ENCODE peak calls at places on chromosomes 13 and 19, in eight cellular contexts. S is astrocyte of the cerebellum, O is thoracic aorta, W is endodermal cell, M is tibial artery, V is uterus, I is left lung, N is WERI-Rb-1. B is an unnamed sample.

GRCh38 chr19:41339936-41340335 is 13.8 kb downstream of the TGFB1 start:
- DNase-seq in S (no peak), O (no peak), W (no peak), M (no peak), V (no peak), I (no peak), N (no peak), B (peak)

GRCh38 chr19:55646889-55647731 is 902 bp upstream of the CCDC106 start:
- DNase-seq in S (no peak), O (no peak), W (no peak), M (no peak), V (no peak), I (peak), N (no peak), B (no peak)

GRCh38 chr13:112687836-112688559 is 1.8 kb upstream of the ATP11A start:
- DNase-seq in S (no peak), O (no peak), W (peak), M (no peak), V (no peak), I (no peak), N (no peak), B (no peak)

GRCh38 chr19:45455707-45456499 is 11.9 kb upstream of the FOSB start:
- DNase-seq in S (peak), O (peak), W (peak), M (peak), V (peak), I (peak), N (peak), B (peak)

GRCh38 chr19:40717880-40718773 is 1.2 kb downstream of the ITPKC start:
- DNase-seq in S (no peak), O (no peak), W (peak), M (peak), V (peak), I (peak), N (peak), B (peak)

GRCh38 chr13:68170961-68171360 is 940.8 kb upstream of the PCDH9 start:
- DNase-seq in S (no peak), O (no peak), W (no peak), M (no peak), V (no peak), I (peak), N (no peak), B (no peak)

GRCh38 chr19:35750167-35750566 is 1.8 kb downstream of the LIN37 start:
- DNase-seq in S (no peak), O (no peak), W (no peak), M (no peak), V (no peak), I (no peak), N (no peak), B (no peak)

GRCh38 chr13:32086791-32087441 is 55.3 kb downstream of the FRY start:
- DNase-seq in S (no peak), O (no peak), W (no peak), M (no peak), V (peak), I (no peak), N (peak), B (no peak)

GRCh38 chr13:30463820-30464495 is 1.8 kb downstream of the HMGB1 start:
- DNase-seq in S (no peak), O (no peak), W (peak), M (peak), V (peak), I (peak), N (no peak), B (peak)

GRCh38 chr19:10091892-10092641 is 6.0 kb downstream of the SHFL start:
- DNase-seq in S (no peak), O (no peak), W (no peak), M (no peak), V (no peak), I (no peak), N (no peak), B (no peak)

GRCh38 chr19:54253331-54254194 is 3.5 kb downstream of the LILRB5 start:
- DNase-seq in S (no peak), O (no peak), W (peak), M (no peak), V (no peak), I (no peak), N (no peak), B (no peak)

GRCh38 chr13:37068962-37069361 is 9.5 kb upstream of the SUPT20H start:
- DNase-seq in S (no peak), O (no peak), W (no peak), M (no peak), V (no peak), I (no peak), N (no peak), B (peak)

GRCh38 chr13:33496336-33496735 is 210.8 kb upstream of the STARD13 start:
- DNase-seq in S (no peak), O (no peak), W (no peak), M (no peak), V (no peak), I (no peak), N (no peak), B (no peak)

GRCh38 chr13:99384468-99384867 is 77.3 kb upstream of the GPR183 start:
- DNase-seq in S (no peak), O (no peak), W (peak), M (no peak), V (no peak), I (no peak), N (no peak), B (no peak)

GRCh38 chr19:58196911-58197616 is 14.2 kb downstream of the ZNF274 start:
- DNase-seq in S (no peak), O (no peak), W (no peak), M (no peak), V (no peak), I (no peak), N (no peak), B (no peak)

GRCh38 chr19:5503598-5503997 is 48.4 kb downstream of the ZNRF4 start:
- DNase-seq in S (no peak), O (no peak), W (peak), M (no peak), V (no peak), I (no peak), N (no peak), B (no peak)
- TF ChIP-seq CTCF in S (no peak), O (no peak), W (no peak), M (no peak), V (no peak), I (no peak), N (peak), B (no peak)

GRCh38 chr19:19169236-19170052 is 619 bp downstream of the MEF2B start:
- DNase-seq in S (no peak), O (no peak), W (no peak), M (no peak), V (no peak), I (no peak), N (no peak), B (no peak)

GRCh38 chr19:19171110-19171672 is 1.1 kb upstream of the MEF2B start:
- DNase-seq in S (no peak), O (no peak), W (no peak), M (no peak), V (no peak), I (no peak), N (no peak), B (no peak)

GRCh38 chr19:19171821-19172532 is 1.9 kb upstream of the MEF2B start:
- DNase-seq in S (no peak), O (no peak), W (no peak), M (no peak), V (no peak), I (no peak), N (no peak), B (peak)

GRCh38 chr19:19167612-19168011 is 2.5 kb downstream of the MEF2B start:
- DNase-seq in S (no peak), O (no peak), W (no peak), M (no peak), V (no peak), I (no peak), N (no peak), B (no peak)

GRCh38 chr19:19170053-19170945 is at the start of gene MEF2B:
- DNase-seq in S (no peak), O (no peak), W (peak), M (peak), V (no peak), I (peak), N (peak), B (peak)
- H3K4me3 ChIP-seq in S (no peak), O (peak), W (no peak), M (peak), V (no peak), I (peak), N (peak), B (no peak)

DNA sequence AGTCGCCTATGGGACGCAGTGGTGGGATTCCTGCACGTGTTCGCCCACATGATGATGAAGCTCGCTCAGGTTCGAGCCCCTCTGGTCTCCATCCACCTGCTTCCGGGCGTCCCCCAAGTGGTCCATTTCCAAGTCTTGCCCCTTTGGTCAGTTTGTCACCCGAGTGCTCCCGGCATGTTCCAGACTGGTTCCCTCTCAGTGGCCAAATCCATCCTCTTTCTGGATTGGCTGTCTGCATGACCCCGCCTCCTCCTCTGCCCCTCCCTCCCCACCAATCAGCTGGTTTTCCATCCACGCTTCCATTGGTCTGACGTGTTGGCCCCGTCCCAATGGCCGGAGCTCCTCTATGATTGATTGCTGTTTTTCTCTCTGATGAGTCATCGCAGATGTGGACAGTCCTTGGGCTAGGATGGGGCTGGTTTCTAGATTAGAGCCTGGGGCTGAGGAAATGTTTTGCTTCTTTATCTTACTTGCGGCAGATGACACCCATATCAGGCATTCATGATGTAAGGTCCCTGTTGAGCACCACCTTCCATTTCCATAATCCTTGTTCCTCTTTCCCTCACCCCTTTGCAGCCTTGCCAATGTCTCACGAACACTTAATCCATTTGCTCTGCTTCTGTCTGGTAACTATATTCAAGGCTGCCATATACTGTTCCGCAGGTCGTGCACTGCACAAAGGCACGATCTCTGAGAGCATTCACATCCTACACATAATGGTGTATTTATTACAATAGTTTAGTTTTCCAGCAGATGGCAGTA is 73.8 kb downstream of the MAP4K1 start:
- DNase-seq in S (peak), O (peak), W (peak), M (peak), V (peak), I (peak), N (peak), B (peak)
- TF ChIP-seq CTCF in S (peak), O (peak), W (no peak), M (peak), V (no peak), I (no peak), N (peak), B (peak)

DNA sequence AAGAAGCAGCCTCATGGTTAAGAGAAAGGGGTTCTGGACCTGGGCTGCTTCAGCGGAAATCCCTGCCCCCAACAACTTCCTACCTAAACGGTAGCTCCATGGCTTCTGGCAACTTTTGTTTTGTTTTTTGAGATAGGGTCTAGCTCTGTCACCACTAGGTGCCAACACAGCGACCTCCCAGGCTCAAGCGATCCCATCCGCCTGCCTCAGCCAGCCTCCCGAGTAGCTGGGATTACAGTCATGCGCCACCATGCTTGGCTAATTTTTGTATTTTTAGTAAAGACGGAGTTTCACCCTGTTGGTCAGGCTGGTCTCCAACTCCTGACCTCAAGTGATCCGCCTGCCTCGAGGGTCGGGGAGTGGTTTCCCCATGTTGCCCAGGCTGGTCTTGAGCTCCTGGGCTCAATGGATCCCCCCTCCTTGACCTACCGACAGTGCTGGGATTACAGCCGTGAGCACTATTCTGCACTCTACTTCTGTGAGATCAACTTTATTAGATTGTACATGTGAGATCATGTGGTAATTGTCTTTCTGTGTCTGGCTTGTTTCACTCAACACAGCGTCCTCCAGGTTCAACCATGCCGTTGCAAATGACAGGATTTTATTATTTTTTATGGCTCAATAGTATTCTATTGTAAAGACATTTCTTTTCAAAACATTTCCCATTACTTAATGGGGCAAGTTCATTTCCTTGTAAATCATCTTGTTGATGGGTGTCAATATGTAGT is 1.3 kb upstream of the OBI1 start:
- DNase-seq in S (no peak), O (no peak), W (peak), M (peak), V (no peak), I (no peak), N (no peak), B (peak)
- H3K4me3 ChIP-seq in S (peak), O (peak), W (no peak), M (peak), V (peak), I (peak), N (no peak), B (peak)

DNA sequence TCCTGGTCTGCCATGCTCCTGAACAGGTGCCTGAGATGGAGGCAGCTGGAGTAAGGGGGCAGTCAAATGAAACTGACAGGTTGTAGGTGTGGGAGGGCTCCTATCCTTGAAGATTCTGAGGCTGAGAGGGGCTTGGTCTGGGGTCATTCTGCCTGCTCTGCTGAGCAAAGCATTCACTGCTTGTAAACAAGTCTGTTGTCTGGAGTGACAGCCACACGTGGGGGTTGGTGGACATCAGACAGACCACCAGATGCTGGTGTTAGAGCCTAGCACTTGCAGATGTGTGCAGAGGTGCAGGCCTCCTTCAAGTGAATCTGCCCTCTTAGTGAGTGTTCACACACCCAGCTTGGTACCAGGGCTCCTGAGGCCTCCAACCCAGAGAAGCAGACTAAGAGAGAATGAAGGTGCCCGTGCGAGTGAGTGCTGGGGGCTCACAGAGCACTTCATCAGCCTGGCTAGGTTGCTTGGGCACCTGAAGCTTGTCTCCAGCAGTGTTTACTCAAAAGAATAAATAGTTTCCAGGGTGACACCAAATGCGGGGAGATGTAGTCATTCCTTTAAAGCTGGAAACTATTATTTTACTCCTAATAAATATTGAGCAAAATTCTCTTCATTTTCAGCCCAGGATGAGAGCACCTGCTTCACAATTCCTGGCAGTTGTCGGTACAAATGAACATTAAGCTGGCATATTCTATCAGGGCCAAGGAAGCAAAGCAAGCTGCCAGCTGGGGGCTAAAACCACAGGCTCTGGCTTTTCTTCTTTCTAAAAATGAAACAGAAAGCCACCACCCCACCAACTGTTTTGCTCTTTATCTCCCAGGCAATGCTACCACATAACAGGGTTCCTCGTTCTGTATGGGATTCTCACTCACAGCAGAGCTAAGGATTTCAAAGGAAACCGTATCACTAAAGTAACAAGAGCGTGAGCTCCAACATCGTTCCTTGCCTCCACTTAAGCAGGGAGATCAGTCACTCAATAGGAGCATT is 82.3 kb downstream of the RNASEH2B start:
- DNase-seq in S (no peak), O (no peak), W (no peak), M (no peak), V (no peak), I (no peak), N (no peak), B (no peak)
- TF ChIP-seq CTCF in S (no peak), O (no peak), W (no peak), M (no peak), V (no peak), I (no peak), N (no peak), B (no peak)

GRCh38 chr13:41500501-41500900 is 43.2 kb downstream of the RGCC start:
- DNase-seq in S (no peak), O (no peak), W (no peak), M (no peak), V (no peak), I (no peak), N (no peak), B (peak)

GRCh38 chr13:41502676-41503075 is 45.3 kb downstream of the RGCC start:
- DNase-seq in S (no peak), O (no peak), W (no peak), M (no peak), V (no peak), I (no peak), N (no peak), B (no peak)

GRCh38 chr13:41503386-41503785 is 46.0 kb downstream of the RGCC start:
- DNase-seq in S (no peak), O (no peak), W (no peak), M (no peak), V (no peak), I (no peak), N (no peak), B (no peak)

GRCh38 chr13:41501281-41501680 is 43.9 kb downstream of the RGCC start:
- DNase-seq in S (no peak), O (no peak), W (no peak), M (no peak), V (no peak), I (no peak), N (no peak), B (no peak)

DNA sequence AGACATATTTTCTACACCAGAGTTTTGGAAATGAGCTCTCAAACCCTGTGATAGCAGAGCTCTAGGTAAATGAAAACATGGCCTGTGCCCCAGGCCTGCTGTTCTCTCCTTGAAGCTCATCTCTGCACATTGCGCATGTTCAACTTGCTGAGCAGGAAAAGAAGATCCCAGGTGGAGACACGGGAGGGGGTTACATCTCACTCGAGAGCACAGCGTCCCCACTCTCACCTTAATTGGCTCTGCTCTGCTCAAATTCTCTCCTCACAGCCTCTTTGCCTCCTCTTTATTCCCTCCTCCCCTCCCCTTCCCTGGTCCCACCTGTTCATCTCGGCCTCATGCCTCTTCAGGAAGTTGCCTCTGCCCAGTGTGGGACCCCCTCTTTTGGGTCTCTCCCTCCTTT is 44.7 kb downstream of the RGCC start:
- DNase-seq in S (no peak), O (no peak), W (no peak), M (no peak), V (no peak), I (no peak), N (no peak), B (no peak)
- H3K4me3 ChIP-seq in S (no peak), O (no peak), W (no peak), M (no peak), V (no peak), I (no peak), N (no peak), B (no peak)

B was measured in AG10803.